ENCODE peak calls at places on chromosomes 2 and 18, in ten cellular contexts. X, E, O, U, Z, C, A, N, T and Y are unnamed samples.
A peak's percentile ranks its signal among the peaks of the same experiment; 100 is the strongest.

GRCh38 chr2:64311948-64312621 is 141.9 kb upstream of the LGALSL start:
- DNase-seq in X (peak; percentile 69), A (peak; percentile 85), O (peak; percentile 73), T (no peak), C (peak; percentile 18), Z (peak; percentile 78), E (peak; percentile 88), U (peak; percentile 71), N (peak; percentile 87), Y (no peak)

GRCh38 chr2:218837495-218837894 is 5.9 kb upstream of the PRKAG3 start:
- DNase-seq in T (no peak), A (no peak), U (no peak), E (no peak), Z (no peak), C (no peak), O (no peak), N (no peak), X (no peak), Y (no peak)

GRCh38 chr2:201118957-201119848 is 3.2 kb downstream of the CFLAR start:
- DNase-seq in O (no peak), A (no peak), U (no peak), N (no peak), T (peak; percentile 63), X (no peak), E (peak; percentile 51), Z (no peak), C (no peak), Y (no peak)

GRCh38 chr18:21398121-21398520 is 156.1 kb downstream of the GREB1L start:
- DNase-seq in T (no peak), U (no peak), X (no peak), A (no peak), Z (no peak), E (no peak), N (no peak), O (no peak), C (no peak), Y (no peak)

GRCh38 chr2:99035920-99036319 is 99.9 kb upstream of the CRACDL start:
- DNase-seq in N (peak; percentile 4), O (no peak), A (no peak), U (no peak), Z (no peak), E (peak; percentile 8), T (no peak), X (no peak), C (no peak), Y (no peak)

GRCh38 chr2:127047716-127048617 is 59.0 kb downstream of the BIN1 start:
- DNase-seq in N (no peak), T (no peak), X (peak; percentile 17), Z (no peak), C (no peak), E (no peak), U (peak; percentile 81), O (no peak), A (peak; percentile 68), Y (no peak)

GRCh38 chr2:101820519-101820918 is 123.0 kb downstream of the MAP4K4 start:
- DNase-seq in U (no peak), N (peak; percentile 78), X (no peak), Z (no peak), A (no peak), T (no peak), E (peak; percentile 52), O (no peak), C (no peak), Y (no peak)

GRCh38 chr2:109322111-109322510 is 193.1 kb downstream of the SH3RF3 start:
- DNase-seq in U (no peak), E (peak; percentile 54), N (peak; percentile 67), A (peak; percentile 96), T (no peak), C (no peak), Z (peak; percentile 48), X (peak; percentile 93), O (peak; percentile 86), Y (no peak)

GRCh38 chr2:175476950-175477349 is 295.4 kb upstream of the ATP5MC3 start:
- DNase-seq in T (no peak), X (no peak), U (no peak), N (no peak), E (no peak), O (no peak), Z (no peak), C (no peak), A (no peak), Y (no peak)

GRCh38 chr2:51243892-51244570 is 212.1 kb upstream of the NRXN1 start:
- DNase-seq in X (no peak), A (no peak), T (no peak), N (no peak), E (no peak), U (no peak), O (no peak), C (no peak), Z (no peak), Y (no peak)

GRCh38 chr2:133581027-133581760 is 12.9 kb upstream of the NCKAP5 start:
- DNase-seq in X (no peak), E (peak; percentile 18), A (no peak), N (no peak), O (no peak), C (no peak), U (no peak), Z (peak; percentile 59), T (no peak), Y (no peak)
- TF ChIP-seq CTCF in X (no peak), E (no peak), A (no peak), N (no peak), O (no peak), C (no peak), U (no peak), Z (no peak), T (no peak), Y (no peak)

DNA sequence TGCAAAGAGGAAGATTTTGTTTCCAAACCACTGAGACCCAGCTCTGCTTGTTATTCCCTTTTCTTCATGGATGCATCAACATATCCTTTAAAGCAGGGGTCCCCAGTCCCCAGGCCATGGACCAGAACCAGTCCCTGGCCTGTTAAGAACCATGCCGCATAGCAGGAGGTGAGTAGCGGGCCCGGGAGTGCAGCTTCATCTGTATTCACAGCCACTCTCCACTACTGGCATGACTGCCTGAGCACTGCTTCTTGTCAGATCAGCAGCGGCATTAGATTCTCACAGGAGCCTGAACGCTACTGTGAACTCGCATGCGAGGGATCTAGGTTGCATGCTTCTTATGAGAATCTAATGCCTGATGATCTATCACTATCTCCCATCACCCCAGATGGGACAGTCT is 1.6 kb upstream of the POLI start:
- DNase-seq in C (no peak), N (no peak), O (no peak), Z (no peak), A (no peak), E (no peak), U (no peak), X (no peak), T (no peak), Y (no peak)
- H3K27ac ChIP-seq in C (no peak overlapping the region), N (no peak overlapping the region), O (no peak overlapping the region), Z (no peak overlapping the region), A (no peak overlapping the region), E (no peak overlapping the region), U (no peak overlapping the region), X (no peak overlapping the region), T (no peak overlapping the region), Y (no peak overlapping the region)

GRCh38 chr2:176876493-176877103 is 336.0 kb upstream of the HNRNPA3 start:
- DNase-seq in A (no peak), Z (no peak), N (no peak), X (no peak), U (no peak), O (no peak), E (no peak), T (no peak), C (no peak), Y (no peak)

GRCh38 chr2:176872406-176872805 is 340.2 kb upstream of the HNRNPA3 start:
- DNase-seq in T (no peak), X (no peak), N (no peak), E (no peak), Z (no peak), O (no peak), U (no peak), C (no peak), A (no peak), Y (no peak)

GRCh38 chr2:176873403-176873802 is 339.2 kb upstream of the HNRNPA3 start:
- DNase-seq in T (no peak), C (no peak), X (no peak), Z (no peak), N (no peak), E (no peak), U (no peak), O (no peak), A (no peak), Y (no peak)
- TF ChIP-seq CTCF in T (no peak), C (no peak), X (no peak), Z (no peak), N (no peak), E (peak; percentile 20), U (no peak), O (no peak), A (no peak), Y (no peak)

GRCh38 chr2:11389551-11390528 is 45.4 kb upstream of the ROCK2 start:
- DNase-seq in N (no peak), C (peak; percentile 98), A (peak; percentile 89), X (no peak), E (peak; percentile 77), Z (peak; percentile 42), T (no peak), U (no peak), O (no peak), Y (no peak)
- H3K27ac ChIP-seq in N (peak overlapping the region; percentile 61), C (peak overlapping the region; percentile 86), A (peak overlapping the region; percentile 82), X (no peak overlapping the region), E (peak overlapping the region; percentile 61), Z (no peak overlapping the region), T (no peak overlapping the region), U (peak overlapping the region; percentile 47), O (no peak overlapping the region), Y (no peak overlapping the region)

GRCh38 chr2:97966545-97967215 is 29.1 kb downstream of the TMEM131 start:
- DNase-seq in T (no peak), X (no peak), Z (no peak), U (no peak), N (peak; percentile 43), A (no peak), C (no peak), E (peak; percentile 63), O (no peak), Y (no peak)
- TF ChIP-seq CTCF in T (no peak), X (no peak), Z (no peak), U (no peak), N (no peak), A (no peak), C (no peak), E (no peak), O (no peak), Y (no peak)